ENCODE peak calls at places on chromosomes 5 and 9, in four cellular contexts. W, X, F and I are unnamed samples.
A peak's percentile ranks its signal among the peaks of the same experiment; 100 is the strongest.

GRCh38 chr5:73540192-73540591 is 25.2 kb downstream of the ANKRA2 start:
- DNase-seq in W (no peak), X (no peak), F (peak; percentile 68), I (no peak)

GRCh38 chr5:153960269-153961215 is 78.2 kb downstream of the FAM114A2 start:
- DNase-seq in W (no peak), X (no peak), F (peak; percentile 30), I (no peak)

GRCh38 chr9:70947086-70947485 is 174.3 kb downstream of the TRPM3 start:
- DNase-seq in W (no peak), X (no peak), F (peak; percentile 24), I (no peak)

GRCh38 chr9:73269430-73270101 is 117.9 kb downstream of the ANXA1 start:
- DNase-seq in W (no peak), X (no peak), F (peak; percentile 44), I (no peak)

GRCh38 chr9:138023394-138024124 is 146.0 kb downstream of the CACNA1B start:
- DNase-seq in W (no peak), X (no peak), F (no peak), I (peak; percentile 3)

GRCh38 chr5:107607656-107608368 is 62.9 kb downstream of the EFNA5 start:
- DNase-seq in W (no peak), X (no peak), F (peak; percentile 30), I (no peak)

GRCh38 chr9:107190936-107191290 is 92.2 kb upstream of the RAD23B start:
- DNase-seq in W (no peak), X (no peak), F (no peak), I (no peak)

GRCh38 chr5:177024559-177024958 is 2.1 kb downstream of the ZNF346 start:
- DNase-seq in W (no peak), X (no peak), F (no peak), I (no peak)

GRCh38 chr5:60487466-60487865 is 212.5 kb downstream of the DEPDC1B start:
- DNase-seq in W (no peak), X (no peak), F (no peak), I (no peak)

GRCh38 chr5:435961-436640 is 6.9 kb upstream of the EXOC3 start:
- DNase-seq in W (no peak), X (no peak), F (peak; percentile 57), I (no peak)

GRCh38 chr5:154898210-154898609 is 39.8 kb downstream of the CNOT8 start:
- DNase-seq in W (no peak), X (no peak), F (no peak), I (no peak)

GRCh38 chr5:111229126-111229525 is 4.9 kb downstream of the CAMK4 start:
- DNase-seq in W (no peak), X (no peak), F (no peak), I (no peak)

GRCh38 chr5:150211156-150212030 is 21.5 kb downstream of the SLC6A7 start:
- DNase-seq in W (no peak), X (no peak), F (no peak), I (no peak)

GRCh38 chr9:134178781-134179551 is 14.6 kb upstream of the RNU6ATAC start:
- DNase-seq in W (peak; percentile 53), X (peak; percentile 53), F (no peak), I (no peak)

GRCh38 chr9:81776390-81776789 is 87.0 kb upstream of the TLE1 start:
- DNase-seq in W (no peak), X (peak; percentile 17), F (no peak), I (no peak)

GRCh38 chr9:29751220-29751619 is 2177.9 kb upstream of the C9orf72 start:
- DNase-seq in W (no peak), X (no peak), F (no peak), I (no peak)

GRCh38 chr9:109256381-109256780 is 64.5 kb downstream of the EPB41L4B start:
- DNase-seq in W (no peak), X (no peak), F (no peak), I (no peak)

GRCh38 chr5:50593681-50594080 is 72.8 kb upstream of the PARP8 start:
- DNase-seq in W (no peak), X (no peak), F (no peak), I (no peak)

DNA sequence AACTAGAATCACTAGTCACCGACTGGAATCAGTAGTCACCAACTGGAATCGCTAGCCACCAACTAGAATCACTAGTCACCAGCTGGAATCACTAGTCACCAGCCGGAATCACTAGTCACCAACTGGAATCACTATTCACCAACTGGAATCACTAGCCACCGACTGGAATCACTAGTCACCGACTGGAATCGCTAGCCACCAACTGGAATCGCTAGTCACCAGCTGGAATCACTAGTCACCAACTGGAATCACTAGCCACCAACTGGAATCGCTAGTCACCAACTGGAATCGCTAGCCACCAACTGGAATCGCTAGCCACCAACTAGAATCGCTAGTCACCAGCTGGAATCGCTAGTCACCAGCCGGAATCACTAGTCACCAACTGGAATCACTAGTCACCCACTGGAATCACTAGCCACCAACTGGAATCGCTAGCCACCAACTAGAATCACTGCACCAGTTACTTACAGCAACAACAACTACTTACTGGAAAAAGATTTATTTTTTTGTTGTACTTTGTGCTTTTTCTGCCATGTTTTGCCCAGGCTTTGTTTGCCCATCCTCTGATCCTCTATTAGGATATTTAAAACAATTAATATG is 25.7 kb upstream of the FLT4 start:
- DNase-seq in W (no peak), X (no peak), F (no peak), I (no peak)
- TF ChIP-seq CTCF in W (no peak), X (no peak), F (no peak), I (no peak)

GRCh38 chr9:38393128-38393809 is 767 bp downstream of the ALDH1B1 start:
- DNase-seq in W (no peak), X (no peak), F (peak; percentile 8), I (no peak)
- TF ChIP-seq CTCF in W (no peak), X (no peak), F (no peak), I (no peak)

DNA sequence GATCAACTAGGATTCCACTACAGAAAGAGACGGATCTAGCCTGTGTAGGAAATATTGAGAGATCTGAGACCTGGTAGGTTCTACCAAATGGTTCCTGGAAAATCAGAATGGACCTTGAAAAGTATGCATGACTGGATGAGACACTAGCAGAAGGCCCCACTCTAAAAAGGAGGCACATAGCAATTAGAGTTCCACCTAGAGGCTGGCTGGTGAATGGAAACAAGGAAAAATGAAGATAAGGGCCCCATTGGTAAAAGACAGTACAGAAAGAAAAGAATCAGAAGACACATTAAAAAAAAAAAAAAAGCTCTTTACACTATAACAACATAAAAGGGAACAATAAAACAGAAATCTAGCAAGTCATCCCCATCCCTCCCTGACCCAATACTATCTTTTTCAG is 518.5 kb downstream of the NR2F1-AS1 start:
- DNase-seq in W (no peak), X (no peak), F (peak; percentile 38), I (no peak)
- TF ChIP-seq CTCF in W (no peak), X (no peak), F (no peak), I (peak; percentile 36)

GRCh38 chr5:135891804-135892203 is 3.8 kb downstream of the IL9 start:
- DNase-seq in W (no peak), X (no peak), F (peak; percentile 9), I (peak; percentile 18)
- TF ChIP-seq CTCF in W (no peak), X (no peak), F (no peak), I (peak; percentile 46)

GRCh38 chr5:139839918-139840317 is 44.3 kb downstream of the PSD2 start:
- DNase-seq in W (no peak), X (no peak), F (no peak), I (no peak)
- TF ChIP-seq CTCF in W (no peak), X (no peak), F (no peak), I (no peak)

GRCh38 chr5:140131967-140132409 is 6.3 kb downstream of the IGIP start:
- DNase-seq in W (no peak), X (peak; percentile 59), F (peak; percentile 88), I (no peak)

GRCh38 chr5:140130949-140131733 is 5.4 kb downstream of the IGIP start:
- DNase-seq in W (no peak), X (no peak), F (no peak), I (no peak)

GRCh38 chr5:140134277-140134935 is 8.7 kb downstream of the IGIP start:
- DNase-seq in W (no peak), X (no peak), F (no peak), I (no peak)

GRCh38 chr5:140135127-140135526 is 9.4 kb downstream of the IGIP start:
- DNase-seq in W (no peak), X (no peak), F (no peak), I (no peak)

GRCh38 chr5:140133514-140134167 is 7.9 kb downstream of the IGIP start:
- DNase-seq in W (no peak), X (no peak), F (no peak), I (no peak)
- TF ChIP-seq CTCF in W (no peak), X (no peak), F (no peak), I (no peak)

GRCh38 chr5:35180046-35180445 is 50.2 kb downstream of the PRLR start:
- DNase-seq in W (no peak), X (no peak), F (no peak), I (no peak)

GRCh38 chr5:35186749-35187148 is 43.5 kb downstream of the PRLR start:
- DNase-seq in W (no peak), X (no peak), F (no peak), I (no peak)

GRCh38 chr5:35185518-35185917 is 44.8 kb downstream of the PRLR start:
- DNase-seq in W (no peak), X (peak; percentile 32), F (no peak), I (no peak)

GRCh38 chr5:35182541-35183242 is 47.6 kb downstream of the PRLR start:
- DNase-seq in W (no peak), X (peak; percentile 52), F (no peak), I (no peak)

GRCh38 chr5:35183243-35183955 is 46.9 kb downstream of the PRLR start:
- DNase-seq in W (peak; percentile 34), X (peak; percentile 73), F (peak; percentile 75), I (peak; percentile 23)
- TF ChIP-seq CTCF in W (peak; percentile 66), X (peak; percentile 58), F (peak; percentile 59), I (peak; percentile 50)